ENCODE peak calls at places on chromosome 15, in nine cellular contexts. One of them, this sample, is unnamed.
A peak's percentile ranks its signal among the peaks of the same experiment; 100 is the strongest.

GRCh38 chr15:65583701-65584100 is 27.2 kb downstream of the INTS14 start:
- DNase-seq in stimulated activated CD4-positive, alpha-beta T cell treated with anti-CD3 and anti-CD28 coated beads, Interleukin-4, amount 100 ng/mL, for 1 hour: no peak
- DNase-seq in globus pallidus: peak; percentile 9
- DNase-seq in effector memory CD4-positive, alpha-beta T cell: peak; percentile 37
- DNase-seq in frontal cortex: no peak
- DNase-seq in skeletal muscle cell: no peak
- DNase-seq in GM12865: peak; percentile 80
- DNase-seq in K562: no peak
- DNase-seq in T-helper 1 cell: peak; percentile 14
- DNase-seq in this sample: no peak

GRCh38 chr15:48800811-48801460 is 9.9 kb downstream of the CEP152 start:
- DNase-seq in stimulated activated CD4-positive, alpha-beta T cell treated with anti-CD3 and anti-CD28 coated beads, Interleukin-4, amount 100 ng/mL, for 1 hour: no peak
- DNase-seq in globus pallidus: peak; percentile 57
- DNase-seq in effector memory CD4-positive, alpha-beta T cell: no peak
- DNase-seq in frontal cortex: no peak
- DNase-seq in skeletal muscle cell: no peak
- DNase-seq in GM12865: peak; percentile 13
- DNase-seq in K562: peak; percentile 13
- DNase-seq in T-helper 1 cell: no peak
- DNase-seq in this sample: peak; percentile 64

GRCh38 chr15:57015897-57016296 is 97.5 kb downstream of the TCF12 start:
- DNase-seq in stimulated activated CD4-positive, alpha-beta T cell treated with anti-CD3 and anti-CD28 coated beads, Interleukin-4, amount 100 ng/mL, for 1 hour: no peak
- DNase-seq in globus pallidus: no peak
- DNase-seq in effector memory CD4-positive, alpha-beta T cell: no peak
- DNase-seq in frontal cortex: no peak
- DNase-seq in skeletal muscle cell: no peak
- DNase-seq in GM12865: no peak
- DNase-seq in K562: no peak
- DNase-seq in T-helper 1 cell: no peak
- DNase-seq in this sample: peak; percentile 79

GRCh38 chr15:52261498-52262242 is 33.9 kb downstream of the MYO5C start:
- DNase-seq in stimulated activated CD4-positive, alpha-beta T cell treated with anti-CD3 and anti-CD28 coated beads, Interleukin-4, amount 100 ng/mL, for 1 hour: peak; percentile 29
- DNase-seq in globus pallidus: peak; percentile 43
- DNase-seq in effector memory CD4-positive, alpha-beta T cell: peak; percentile 27
- DNase-seq in frontal cortex: no peak
- DNase-seq in skeletal muscle cell: no peak
- DNase-seq in GM12865: peak; percentile 96
- DNase-seq in K562: peak; percentile 7
- DNase-seq in T-helper 1 cell: no peak
- DNase-seq in this sample: peak; percentile 91

GRCh38 chr15:42576776-42577175 is 1.4 kb downstream of the STARD9 start:
- DNase-seq in stimulated activated CD4-positive, alpha-beta T cell treated with anti-CD3 and anti-CD28 coated beads, Interleukin-4, amount 100 ng/mL, for 1 hour: no peak
- DNase-seq in globus pallidus: no peak
- DNase-seq in effector memory CD4-positive, alpha-beta T cell: no peak
- DNase-seq in frontal cortex: no peak
- DNase-seq in skeletal muscle cell: no peak
- DNase-seq in GM12865: no peak
- DNase-seq in K562: no peak
- DNase-seq in T-helper 1 cell: no peak
- DNase-seq in this sample: no peak

GRCh38 chr15:60681353-60681752 is 202.4 kb upstream of the ICE2 start:
- DNase-seq in stimulated activated CD4-positive, alpha-beta T cell treated with anti-CD3 and anti-CD28 coated beads, Interleukin-4, amount 100 ng/mL, for 1 hour: no peak
- DNase-seq in globus pallidus: no peak
- DNase-seq in effector memory CD4-positive, alpha-beta T cell: no peak
- DNase-seq in frontal cortex: no peak
- DNase-seq in skeletal muscle cell: no peak
- DNase-seq in GM12865: no peak
- DNase-seq in K562: no peak
- DNase-seq in T-helper 1 cell: no peak
- DNase-seq in this sample: no peak

GRCh38 chr15:101483476-101483875 is 6.0 kb downstream of the PCSK6 start:
- DNase-seq in stimulated activated CD4-positive, alpha-beta T cell treated with anti-CD3 and anti-CD28 coated beads, Interleukin-4, amount 100 ng/mL, for 1 hour: no peak
- DNase-seq in globus pallidus: no peak
- DNase-seq in effector memory CD4-positive, alpha-beta T cell: no peak
- DNase-seq in frontal cortex: no peak
- DNase-seq in skeletal muscle cell: no peak
- DNase-seq in GM12865: no peak
- DNase-seq in K562: no peak
- DNase-seq in T-helper 1 cell: no peak
- DNase-seq in this sample: peak; percentile 19

GRCh38 chr15:67641453-67641852 is 99.0 kb downstream of the MAP2K5 start:
- DNase-seq in stimulated activated CD4-positive, alpha-beta T cell treated with anti-CD3 and anti-CD28 coated beads, Interleukin-4, amount 100 ng/mL, for 1 hour: no peak
- DNase-seq in globus pallidus: no peak
- DNase-seq in effector memory CD4-positive, alpha-beta T cell: no peak
- DNase-seq in frontal cortex: no peak
- DNase-seq in skeletal muscle cell: no peak
- DNase-seq in GM12865: no peak
- DNase-seq in K562: no peak
- DNase-seq in T-helper 1 cell: no peak
- DNase-seq in this sample: no peak

GRCh38 chr15:65663521-65663920 is 41.8 kb downstream of the SLC24A1 start:
- DNase-seq in stimulated activated CD4-positive, alpha-beta T cell treated with anti-CD3 and anti-CD28 coated beads, Interleukin-4, amount 100 ng/mL, for 1 hour: no peak
- DNase-seq in globus pallidus: no peak
- DNase-seq in effector memory CD4-positive, alpha-beta T cell: no peak
- DNase-seq in frontal cortex: no peak
- DNase-seq in skeletal muscle cell: no peak
- DNase-seq in GM12865: peak; percentile 54
- DNase-seq in K562: no peak
- DNase-seq in T-helper 1 cell: no peak
- DNase-seq in this sample: no peak

GRCh38 chr15:58962136-58962535 is 25.3 kb upstream of the RNF111 start:
- DNase-seq in stimulated activated CD4-positive, alpha-beta T cell treated with anti-CD3 and anti-CD28 coated beads, Interleukin-4, amount 100 ng/mL, for 1 hour: no peak
- DNase-seq in globus pallidus: no peak
- DNase-seq in effector memory CD4-positive, alpha-beta T cell: no peak
- DNase-seq in frontal cortex: no peak
- DNase-seq in skeletal muscle cell: no peak
- DNase-seq in GM12865: no peak
- DNase-seq in K562: no peak
- DNase-seq in T-helper 1 cell: no peak
- DNase-seq in this sample: no peak

GRCh38 chr15:22979699-22980188 is 424 bp downstream of the CYFIP1 start:
- DNase-seq in stimulated activated CD4-positive, alpha-beta T cell treated with anti-CD3 and anti-CD28 coated beads, Interleukin-4, amount 100 ng/mL, for 1 hour: no peak
- DNase-seq in globus pallidus: no peak
- DNase-seq in effector memory CD4-positive, alpha-beta T cell: no peak
- DNase-seq in frontal cortex: peak; percentile 40
- DNase-seq in skeletal muscle cell: no peak
- DNase-seq in GM12865: no peak
- DNase-seq in K562: peak; percentile 31
- DNase-seq in T-helper 1 cell: no peak
- DNase-seq in this sample: peak; percentile 25

GRCh38 chr15:35813573-35813972 is 267.6 kb upstream of the DPH6 start:
- DNase-seq in stimulated activated CD4-positive, alpha-beta T cell treated with anti-CD3 and anti-CD28 coated beads, Interleukin-4, amount 100 ng/mL, for 1 hour: no peak
- DNase-seq in globus pallidus: no peak
- DNase-seq in effector memory CD4-positive, alpha-beta T cell: no peak
- DNase-seq in frontal cortex: no peak
- DNase-seq in skeletal muscle cell: no peak
- DNase-seq in GM12865: no peak
- DNase-seq in K562: no peak
- DNase-seq in T-helper 1 cell: no peak
- DNase-seq in this sample: no peak